ENCODE peak calls at places on chromosomes 7 and 10, in ten cellular contexts. W is GM23248; Q is Calu3; B is epithelial cell of prostate; L is GM10248; V is effector memory CD8-positive, alpha-beta T cell; N is mucosa of gallbladder; D is astrocyte of the hippocampus; S is Daoy; I is astrocyte of the spinal cord. E is an unnamed sample.

GRCh38 chr10:73991846-73992245 is 6.1 kb upstream of the VCL start:
- DNase-seq in Q (no peak), N (peak), L (peak), S (peak), D (no peak), V (peak), I (no peak), W (no peak), B (no peak), E (peak)

GRCh38 chr7:1948377-1948796 is 278.3 kb downstream of the ELFN1 start:
- DNase-seq in I (no peak), B (no peak), Q (no peak), N (no peak), V (no peak), D (no peak), W (no peak), S (no peak), L (no peak), E (no peak)

GRCh38 chr7:64614812-64615211 is 51.1 kb upstream of the ZNF107 start:
- DNase-seq in V (no peak), I (no peak), B (no peak), L (no peak), W (no peak), S (peak), D (no peak), Q (no peak), N (no peak), E (no peak)

GRCh38 chr10:54372164-54372563 is 428.9 kb downstream of the PCDH15 start:
- DNase-seq in B (no peak), N (no peak), L (no peak), I (no peak), S (no peak), Q (no peak), D (no peak), V (no peak), W (no peak), E (no peak)

GRCh38 chr7:132865366-132865765 is 216.5 kb downstream of the CHCHD3 start:
- DNase-seq in S (no peak), D (no peak), W (peak), I (no peak), V (no peak), N (no peak), Q (no peak), B (no peak), L (no peak), E (no peak)

GRCh38 chr7:114130860-114131259 is 212.1 kb upstream of the PPP1R3A start:
- DNase-seq in D (peak), V (no peak), S (no peak), Q (no peak), I (peak), B (no peak), L (no peak), N (no peak), W (no peak), E (no peak)

GRCh38 chr7:156026076-156027002 is 214.1 kb upstream of the SHH start:
- DNase-seq in B (no peak), I (no peak), S (no peak), V (no peak), L (no peak), D (no peak), N (no peak), W (no peak), Q (no peak), E (no peak)

GRCh38 chr10:22321156-22321711 is 335 bp downstream of the BMI1 start:
- DNase-seq in N (peak), S (peak), Q (peak), I (peak), D (peak), B (no peak), W (peak), V (peak), L (peak), E (peak)

GRCh38 chr7:135981958-135982646 is 4.9 kb upstream of the MTPN start:
- DNase-seq in I (no peak), W (no peak), Q (no peak), L (no peak), B (no peak), S (no peak), N (no peak), V (no peak), D (no peak), E (peak)

GRCh38 chr7:155542276-155542675 is 4.1 kb downstream of the CNPY1 start:
- DNase-seq in Q (no peak), I (no peak), N (no peak), D (no peak), S (no peak), W (no peak), L (no peak), V (no peak), B (no peak), E (no peak)

GRCh38 chr7:68964060-68964459 is 634.2 kb upstream of the AUTS2 start:
- DNase-seq in D (peak), L (no peak), S (no peak), N (no peak), V (no peak), Q (no peak), I (peak), W (peak), B (no peak), E (no peak)

GRCh38 chr10:86755454-86755739 is 1.0 kb upstream of the BMPR1A start:
- DNase-seq in W (no peak), I (no peak), B (no peak), S (no peak), L (no peak), N (no peak), V (no peak), D (no peak), Q (no peak), E (peak)

GRCh38 chr10:86580549-86580886 is 58.9 kb upstream of the WAPL start:
- DNase-seq in V (no peak), Q (no peak), S (no peak), I (no peak), N (no peak), L (no peak), W (no peak), D (no peak), B (no peak), E (no peak)

GRCh38 chr7:33258561-33258960 is 129.2 kb downstream of the BBS9 start:
- DNase-seq in Q (no peak), N (no peak), W (peak), V (no peak), I (no peak), B (no peak), S (no peak), L (no peak), D (no peak), E (no peak)

GRCh38 chr7:82429408-82429807 is 14.2 kb downstream of the CACNA2D1 start:
- DNase-seq in V (no peak), N (no peak), B (no peak), L (no peak), W (no peak), D (no peak), I (no peak), S (peak), Q (no peak), E (no peak)

GRCh38 chr10:93115661-93116383 is 42.1 kb downstream of the CYP26A1 start:
- DNase-seq in B (no peak), S (peak), W (peak), V (peak), Q (peak), N (peak), L (peak), D (peak), I (peak), E (peak)

GRCh38 chr10:15266117-15266516 is 97.6 kb upstream of the NMT2 start:
- DNase-seq in Q (no peak), S (no peak), B (no peak), D (no peak), V (no peak), N (no peak), L (no peak), I (no peak), W (no peak), E (no peak)

GRCh38 chr10:69958232-69958902 is 94.3 kb upstream of the MACROH2A2 start:
- DNase-seq in V (no peak), S (peak), Q (peak), N (no peak), B (peak), D (peak), L (peak), I (peak), W (peak), E (no peak)

GRCh38 chr10:124589491-124590006 is 127.9 kb downstream of the LHPP start:
- DNase-seq in V (no peak), D (peak), L (no peak), N (no peak), S (no peak), I (peak), W (peak), B (no peak), Q (peak), E (no peak)

GRCh38 chr7:144763291-144763690 is 72.6 kb downstream of the TPK1 start:
- DNase-seq in V (no peak), L (no peak), S (no peak), I (no peak), D (no peak), W (no peak), N (peak), Q (no peak), B (no peak), E (no peak)

GRCh38 chr7:156612930-156613329 is 27.6 kb upstream of the RNF32 start:
- DNase-seq in V (peak), Q (no peak), B (no peak), I (no peak), D (no peak), S (peak), L (no peak), N (peak), W (no peak), E (peak)

GRCh38 chr7:100021297-100021696 is 5.9 kb downstream of the ZKSCAN1 start:
- DNase-seq in N (no peak), V (no peak), Q (no peak), W (peak), B (no peak), S (no peak), I (no peak), D (peak), L (no peak), E (no peak)

GRCh38 chr10:588246-589165 is 101.0 kb downstream of the DIP2C start:
- DNase-seq in W (peak), V (no peak), D (peak), S (peak), N (no peak), I (peak), B (no peak), L (no peak), Q (peak), E (no peak)

GRCh38 chr10:88731296-88731695 is 25.2 kb downstream of the LIPK start:
- DNase-seq in B (no peak), L (no peak), D (peak), S (no peak), V (no peak), N (no peak), I (no peak), W (peak), Q (peak), E (no peak)

GRCh38 chr7:123797673-123798526 is 47.1 kb upstream of the HYAL4 start:
- DNase-seq in V (no peak), N (no peak), L (peak), D (peak), B (peak), W (peak), I (peak), S (peak), Q (peak), E (no peak)

GRCh38 chr10:44011603-44011981 is 362.9 kb upstream of the ZNF32 start:
- DNase-seq in N (no peak), Q (no peak), I (no peak), W (no peak), B (no peak), V (no peak), S (no peak), L (no peak), D (no peak), E (no peak)

E was measured in central memory CD4-positive, alpha-beta T cell.